ENCODE peak calls at places on chromosomes 3 and 15, in eight cellular contexts. Q is endodermal cell, H is endothelial cell, S is lower leg skin, R is ovary, Y is lower lobe of right lung, A is BE2C, J is mesothelial cell of epicardium. V is an unnamed sample.
A peak's percentile ranks its signal among the peaks of the same experiment; 100 is the strongest.

GRCh38 chr3:188948658-188949400 is 222.9 kb upstream of the TPRG1 start:
- DNase-seq in Q (peak; percentile 64), H (no peak), S (no peak), R (peak; percentile 75), Y (no peak), A (no peak), J (no peak), V (no peak)

GRCh38 chr3:171446801-171447578 is 13.2 kb downstream of the TNIK start:
- DNase-seq in Q (no peak), H (no peak), S (no peak), R (no peak), Y (no peak), A (peak; percentile 18), J (no peak), V (no peak)

GRCh38 chr3:31959951-31960792 is 20.9 kb downstream of the OSBPL10 start:
- DNase-seq in Q (peak; percentile 56), H (no peak), S (no peak), R (no peak), Y (no peak), A (no peak), J (no peak), V (no peak)

GRCh38 chr3:190229632-190230424 is 92.4 kb downstream of the CLDN1 start:
- DNase-seq in Q (no peak), H (no peak), S (no peak), R (no peak), Y (no peak), A (no peak), J (no peak), V (no peak)

GRCh38 chr15:58200739-58201138 is 62.6 kb downstream of the AQP9 start:
- DNase-seq in Q (no peak), H (no peak), S (no peak), R (no peak), Y (no peak), A (no peak), J (no peak), V (no peak)

GRCh38 chr15:64800476-64800875 is 25.0 kb downstream of the PIF1 start:
- DNase-seq in Q (no peak), H (no peak), S (no peak), R (no peak), Y (no peak), A (no peak), J (no peak), V (no peak)

GRCh38 chr3:11570251-11570650 is 73.5 kb downstream of the VGLL4 start:
- DNase-seq in Q (no peak), H (no peak), S (peak; percentile 87), R (no peak), Y (no peak), A (peak; percentile 52), J (no peak), V (peak; percentile 61)

GRCh38 chr3:148280623-148281242 is 417.0 kb upstream of the AGTR1 start:
- DNase-seq in Q (no peak), H (no peak), S (no peak), R (no peak), Y (no peak), A (peak; percentile 4), J (no peak), V (no peak)

GRCh38 chr3:9934235-9934621 is 594 bp downstream of the CRELD1 start:
- DNase-seq in Q (no peak), H (no peak), S (peak; percentile 87), R (peak; percentile 45), Y (no peak), A (no peak), J (no peak), V (peak; percentile 28)

GRCh38 chr3:190366145-190366544 is 21.8 kb upstream of the CLDN16 start:
- DNase-seq in Q (no peak), H (no peak), S (no peak), R (no peak), Y (no peak), A (no peak), J (no peak), V (no peak)

GRCh38 chr3:3629911-3630310 is 169.3 kb upstream of the LRRN1 start:
- DNase-seq in Q (no peak), H (no peak), S (no peak), R (no peak), Y (no peak), A (no peak), J (no peak), V (no peak)

GRCh38 chr3:182959474-182960350 is 20.6 kb downstream of the DCUN1D1 start:
- DNase-seq in Q (no peak), H (no peak), S (no peak), R (no peak), Y (no peak), A (no peak), J (no peak), V (no peak)

DNA sequence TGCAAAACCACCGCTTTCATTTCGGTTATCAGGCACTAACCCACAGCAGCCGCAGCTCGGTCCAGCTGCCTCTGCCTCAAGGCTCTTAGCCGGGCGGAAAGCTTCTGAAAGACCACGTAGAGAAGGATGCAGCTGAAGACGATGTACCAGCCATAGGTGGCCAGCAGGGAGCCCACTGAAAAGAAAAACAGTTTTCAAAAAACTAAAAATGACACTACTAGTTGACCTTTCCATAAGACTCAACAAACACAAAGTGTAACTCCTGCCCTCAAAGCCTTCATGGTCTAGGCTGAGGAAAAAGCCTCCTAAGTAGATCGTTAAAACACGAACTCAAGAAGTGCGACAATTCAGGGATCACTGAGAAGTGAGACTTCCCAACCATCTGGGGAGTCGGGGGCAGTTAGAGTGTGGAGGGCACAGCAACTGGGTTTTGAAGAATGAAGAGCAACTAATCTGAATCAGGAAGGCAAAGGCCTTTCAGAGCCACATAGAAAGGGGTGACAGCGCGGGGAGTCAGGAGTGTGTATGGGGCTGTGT is 716 bp downstream of the SELENOS start:
- DNase-seq in Q (peak; percentile 60), H (peak; percentile 38), S (peak; percentile 58), R (no peak), Y (no peak), A (peak; percentile 56), J (no peak), V (no peak)
- TF ChIP-seq CTCF in Q (peak; percentile 72), H (peak; percentile 42), S (no peak), R (no peak), Y (no peak), A (peak; percentile 52), J (peak; percentile 35), V (peak; percentile 44)

GRCh38 chr15:99032935-99033334 is 25.3 kb upstream of the PGPEP1L start:
- DNase-seq in Q (no peak), H (no peak), S (no peak), R (no peak), Y (no peak), A (no peak), J (no peak), V (no peak)

GRCh38 chr15:99029358-99029871 is 21.8 kb upstream of the PGPEP1L start:
- DNase-seq in Q (no peak), H (no peak), S (no peak), R (no peak), Y (no peak), A (peak; percentile 59), J (no peak), V (no peak)

GRCh38 chr15:99037646-99038045 is 30.1 kb upstream of the PGPEP1L start:
- DNase-seq in Q (no peak), H (no peak), S (no peak), R (no peak), Y (no peak), A (no peak), J (no peak), V (no peak)

DNA sequence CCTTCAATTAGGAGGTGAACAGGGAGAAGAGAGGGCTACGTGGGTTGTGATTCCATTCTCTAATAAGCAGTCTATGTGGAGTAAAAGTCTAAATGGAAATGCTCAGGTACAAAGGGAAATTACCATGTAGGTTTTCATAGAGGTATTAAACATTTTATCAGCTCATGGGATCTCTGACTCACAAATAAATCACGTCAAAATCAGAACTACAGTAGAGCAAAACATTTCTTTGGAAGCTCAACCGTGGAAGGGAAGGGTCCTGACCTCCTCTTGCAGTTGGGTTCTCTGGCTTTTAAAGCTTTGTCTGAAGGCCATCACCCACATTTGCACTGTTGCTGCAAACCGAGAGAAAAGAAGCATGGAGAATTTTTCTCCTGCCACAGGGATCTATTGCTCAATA is 24.1 kb upstream of the PGPEP1L start:
- DNase-seq in Q (no peak), H (no peak), S (no peak), R (no peak), Y (no peak), A (no peak), J (no peak), V (no peak)
- TF ChIP-seq CTCF in Q (no peak), H (no peak), S (no peak), R (no peak), Y (no peak), A (no peak), J (no peak), V (no peak)

GRCh38 chr3:8145661-8146060 is 356.0 kb upstream of the LMCD1 start:
- DNase-seq in Q (no peak), H (no peak), S (no peak), R (no peak), Y (no peak), A (no peak), J (no peak), V (no peak)
- TF ChIP-seq CTCF in Q (no peak), H (no peak), S (no peak), R (no peak), Y (no peak), A (no peak), J (no peak), V (no peak)

GRCh38 chr15:83973816-83974215 is 261.8 kb upstream of the GOLGA6L4 start:
- DNase-seq in Q (peak; percentile 50), H (no peak), S (no peak), R (no peak), Y (no peak), A (no peak), J (no peak), V (no peak)
- TF ChIP-seq CTCF in Q (peak; percentile 73), H (peak; percentile 39), S (no peak), R (no peak), Y (peak; percentile 22), A (peak; percentile 56), J (no peak), V (peak; percentile 33)